ENCODE peak calls at places on chromosomes 13 and 19, in ten cellular contexts. N is fibroblast of lung, F is AG04449, W is WERI-Rb-1, P is cardiac muscle cell, Y is neural progenitor cell, U is IMR-90, D is lower lobe of right lung, O is RWPE1, M is cardiac fibroblast. V is an unnamed sample.

GRCh38 chr19:3403489-3404323 is 37.3 kb downstream of the NFIC start:
- DNase-seq in N (peak), F (peak), W (no peak), P (peak), Y (no peak), U (peak), D (peak), O (no peak), M (peak), V (no peak)

GRCh38 chr13:112740502-112741131 is 50.8 kb downstream of the ATP11A start:
- DNase-seq in N (peak), F (no peak), W (no peak), P (peak), Y (no peak), U (peak), D (no peak), O (no peak), M (peak), V (no peak)

GRCh38 chr19:46859637-46860124 is 1.1 kb upstream of the ARHGAP35 start:
- DNase-seq in N (no peak), F (no peak), W (no peak), P (no peak), Y (no peak), U (peak), D (peak), O (no peak), M (peak), V (no peak)

GRCh38 chr19:4088065-4088679 is 21.5 kb upstream of the ZBTB7A start:
- DNase-seq in N (no peak), F (no peak), W (no peak), P (no peak), Y (no peak), U (no peak), D (no peak), O (no peak), M (no peak), V (no peak)

GRCh38 chr19:46970815-46971214 is 48.8 kb upstream of the NPAS1 start:
- DNase-seq in N (peak), F (peak), W (no peak), P (no peak), Y (no peak), U (peak), D (no peak), O (no peak), M (peak), V (no peak)

GRCh38 chr19:39166571-39167391 is 30.0 kb upstream of the NCCRP1 start:
- DNase-seq in N (no peak), F (no peak), W (peak), P (peak), Y (peak), U (no peak), D (peak), O (peak), M (peak), V (peak)

GRCh38 chr19:6674868-6675305 is 4.9 kb upstream of the TNFSF14 start:
- DNase-seq in N (peak), F (no peak), W (no peak), P (no peak), Y (peak), U (peak), D (peak), O (peak), M (peak), V (peak)

GRCh38 chr19:1997353-1998233 is 17.9 kb downstream of the BTBD2 start:
- DNase-seq in N (no peak), F (no peak), W (no peak), P (no peak), Y (no peak), U (no peak), D (no peak), O (no peak), M (no peak), V (no peak)

GRCh38 chr19:36449059-36449670 is 30.7 kb upstream of the ZFP82 start:
- DNase-seq in N (no peak), F (no peak), W (no peak), P (no peak), Y (no peak), U (no peak), D (no peak), O (no peak), M (no peak), V (no peak)

GRCh38 chr19:58305932-58306323 is 751 bp downstream of the ERVK3-1 start:
- DNase-seq in N (no peak), F (no peak), W (no peak), P (no peak), Y (no peak), U (no peak), D (no peak), O (no peak), M (peak), V (no peak)

GRCh38 chr13:94710881-94711560 is 1.3 kb downstream of the SOX21 start:
- DNase-seq in N (no peak), F (no peak), W (peak), P (no peak), Y (peak), U (no peak), D (no peak), O (peak), M (peak), V (peak)

GRCh38 chr13:97798171-97798821 is 155.2 kb upstream of the IPO5 start:
- DNase-seq in N (no peak), F (no peak), W (no peak), P (no peak), Y (no peak), U (no peak), D (no peak), O (no peak), M (peak), V (no peak)

GRCh38 chr13:27125357-27126282 is 46.0 kb downstream of the USP12 start:
- DNase-seq in N (no peak), F (no peak), W (no peak), P (peak), Y (no peak), U (no peak), D (no peak), O (no peak), M (no peak), V (no peak)

GRCh38 chr13:36862002-36862706 is 43.1 kb downstream of the RFXAP start:
- DNase-seq in N (peak), F (no peak), W (no peak), P (no peak), Y (no peak), U (no peak), D (no peak), O (no peak), M (peak), V (no peak)

GRCh38 chr13:36859259-36859658 is 40.2 kb downstream of the RFXAP start:
- DNase-seq in N (no peak), F (no peak), W (no peak), P (no peak), Y (no peak), U (no peak), D (no peak), O (no peak), M (no peak), V (no peak)

GRCh38 chr13:36862722-36863121 is 43.7 kb downstream of the RFXAP start:
- DNase-seq in N (no peak), F (no peak), W (no peak), P (no peak), Y (no peak), U (no peak), D (no peak), O (no peak), M (no peak), V (no peak)

GRCh38 chr13:36857273-36857672 is 38.3 kb downstream of the RFXAP start:
- DNase-seq in N (peak), F (no peak), W (no peak), P (no peak), Y (no peak), U (no peak), D (no peak), O (no peak), M (no peak), V (no peak)

GRCh38 chr13:36858285-36858684 is 39.3 kb downstream of the RFXAP start:
- DNase-seq in N (peak), F (no peak), W (no peak), P (peak), Y (peak), U (peak), D (no peak), O (peak), M (peak), V (peak)
- TF ChIP-seq CTCF in N (peak), F (peak), W (peak), P (peak), Y (peak), U (peak), D (peak), O (peak), M (peak), V (peak)

GRCh38 chr13:108609353-108609752 is 20.1 kb upstream of the MYO16 start:
- DNase-seq in N (peak), F (peak), W (no peak), P (peak), Y (peak), U (peak), D (no peak), O (peak), M (peak), V (no peak)
- TF ChIP-seq CTCF in N (peak), F (peak), W (peak), P (no peak), Y (peak), U (peak), D (peak), O (peak), M (peak), V (peak)

GRCh38 chr13:93116809-93117208 is 109.8 kb upstream of the GPC6 start:
- DNase-seq in N (no peak), F (no peak), W (peak), P (no peak), Y (no peak), U (no peak), D (no peak), O (no peak), M (no peak), V (no peak)
- TF ChIP-seq CTCF in N (no peak), F (no peak), W (peak), P (no peak), Y (peak), U (no peak), D (no peak), O (no peak), M (no peak), V (no peak)

GRCh38 chr13:20702945-20703784 is at the start of gene IL17D:
- DNase-seq in N (no peak), F (no peak), W (peak), P (peak), Y (peak), U (no peak), D (peak), O (peak), M (no peak), V (peak)
- TF ChIP-seq CTCF in N (no peak), F (no peak), W (no peak), P (no peak), Y (peak), U (no peak), D (no peak), O (no peak), M (no peak), V (no peak)

GRCh38 chr19:27775395-27775794 is 1437.6 kb downstream of the UQCRFS1 start:
- DNase-seq in N (no peak), F (no peak), W (peak), P (no peak), Y (no peak), U (no peak), D (no peak), O (no peak), M (no peak), V (no peak)
- TF ChIP-seq CTCF in N (no peak), F (no peak), W (peak), P (no peak), Y (no peak), U (no peak), D (no peak), O (no peak), M (peak), V (no peak)

DNA sequence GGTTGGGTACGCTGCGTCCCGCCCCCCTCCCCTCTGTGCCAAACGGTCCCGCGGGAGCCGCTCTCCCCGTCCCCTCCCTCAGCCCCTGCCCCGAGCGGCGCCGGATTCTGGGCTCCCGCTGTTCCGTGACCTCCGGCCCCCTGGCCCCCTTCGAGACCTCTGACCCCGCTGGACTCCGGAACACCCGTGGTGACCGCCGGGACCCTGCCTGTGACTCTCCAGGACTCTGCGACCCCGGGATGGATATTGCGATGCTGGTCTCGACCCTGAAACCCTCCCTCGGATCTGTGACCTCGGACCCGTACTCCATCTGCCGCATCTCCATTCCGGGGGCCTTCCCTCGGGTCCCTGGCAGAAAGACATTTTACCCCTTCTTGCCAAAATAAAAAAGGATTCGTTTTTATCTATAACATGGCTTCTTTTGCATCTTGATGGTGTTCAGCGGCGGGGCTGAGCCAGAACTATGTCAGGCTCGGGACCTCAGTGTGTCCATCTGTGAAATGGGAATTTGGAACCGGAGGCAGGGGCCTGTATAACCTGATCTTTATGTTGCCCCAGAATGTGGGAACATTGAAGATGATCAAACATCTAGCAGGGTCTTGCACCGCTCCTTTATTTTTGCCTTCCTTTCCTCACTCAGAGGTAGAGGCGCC is 654 bp upstream of the MEGF8 start:
- DNase-seq in N (no peak), F (no peak), W (no peak), P (no peak), Y (peak), U (no peak), D (no peak), O (no peak), M (no peak), V (peak)
- TF ChIP-seq CTCF in N (peak), F (no peak), W (no peak), P (no peak), Y (no peak), U (no peak), D (no peak), O (no peak), M (no peak), V (peak)

GRCh38 chr19:23949611-23950010 is 34.9 kb downstream of the ZNF726 start:
- DNase-seq in N (no peak), F (no peak), W (no peak), P (no peak), Y (no peak), U (no peak), D (no peak), O (no peak), M (no peak), V (no peak)
- TF ChIP-seq CTCF in N (no peak), F (no peak), W (no peak), P (no peak), Y (no peak), U (no peak), D (no peak), O (no peak), M (no peak), V (no peak)

GRCh38 chr13:59229401-59229800 is 934.3 kb downstream of the DIAPH3 start:
- DNase-seq in N (no peak), F (no peak), W (no peak), P (no peak), Y (no peak), U (no peak), D (no peak), O (no peak), M (no peak), V (no peak)

GRCh38 chr13:59229861-59230260 is 933.9 kb downstream of the DIAPH3 start:
- DNase-seq in N (no peak), F (no peak), W (no peak), P (no peak), Y (no peak), U (no peak), D (no peak), O (no peak), M (no peak), V (no peak)

GRCh38 chr13:59236309-59236939 is 927.3 kb downstream of the DIAPH3 start:
- DNase-seq in N (no peak), F (no peak), W (no peak), P (no peak), Y (no peak), U (no peak), D (no peak), O (no peak), M (no peak), V (no peak)

GRCh38 chr13:59230484-59231264 is 933.1 kb downstream of the DIAPH3 start:
- DNase-seq in N (no peak), F (no peak), W (no peak), P (no peak), Y (no peak), U (no peak), D (no peak), O (no peak), M (no peak), V (no peak)
- TF ChIP-seq CTCF in N (no peak), F (no peak), W (no peak), P (no peak), Y (no peak), U (no peak), D (no peak), O (no peak), M (no peak), V (no peak)

GRCh38 chr19:41439441-41440222 is at the start of gene DMAC2:
- DNase-seq in N (peak), F (peak), W (peak), P (peak), Y (peak), U (peak), D (peak), O (peak), M (peak), V (peak)
- TF ChIP-seq CTCF in N (no peak), F (peak), W (peak), P (peak), Y (peak), U (peak), D (peak), O (peak), M (peak), V (peak)

V was measured in nephron progenitor cell.